ENCODE peak calls at places on chromosomes 6 and 20, in five cellular contexts. O, I, B, D and R are unnamed samples.

GRCh38 chr6:100283288-100283687 is 181.4 kb downstream of the SIM1 start:
- DNase-seq in O (peak; percentile 78), I (no peak), B (no peak), D (no peak), R (no peak)

GRCh38 chr6:4647414-4648365 is 128.5 kb upstream of the CDYL start:
- DNase-seq in O (peak; percentile 63), I (peak; percentile 10), B (no peak), D (peak; percentile 84), R (peak; percentile 66)

GRCh38 chr20:11350126-11351005 is 567.3 kb upstream of the BTBD3 start:
- DNase-seq in O (peak; percentile 32), I (no peak), B (no peak), D (no peak), R (no peak)

GRCh38 chr20:840858-841567 is 7.5 kb downstream of the FAM110A start:
- DNase-seq in O (no peak), I (no peak), B (no peak), D (no peak), R (no peak)

GRCh38 chr20:50009521-50010454 is 27.0 kb downstream of the SNAI1 start:
- DNase-seq in O (no peak), I (no peak), B (no peak), D (no peak), R (no peak)

GRCh38 chr20:50590348-50590664 is 80.1 kb downstream of the PTPN1 start:
- DNase-seq in O (no peak), I (no peak), B (no peak), D (no peak), R (no peak)

GRCh38 chr6:145756170-145756662 is 20.9 kb upstream of the EPM2A start:
- DNase-seq in O (peak; percentile 93), I (no peak), B (no peak), D (peak; percentile 73), R (no peak)

GRCh38 chr20:50559149-50559548 is 49.0 kb downstream of the PTPN1 start:
- DNase-seq in O (no peak), I (no peak), B (no peak), D (no peak), R (no peak)

GRCh38 chr6:145838305-145838704 is 23.7 kb upstream of the FBXO30 start:
- DNase-seq in O (no peak), I (no peak), B (no peak), D (no peak), R (no peak)

GRCh38 chr6:153816306-153816845 is 222.7 kb upstream of the OPRM1 start:
- DNase-seq in O (no peak), I (no peak), B (no peak), D (no peak), R (no peak)

GRCh38 chr6:46638650-46639049 is 14.0 kb downstream of the CYP39A1 start:
- DNase-seq in O (no peak), I (no peak), B (no peak), D (no peak), R (no peak)

GRCh38 chr20:59822291-59823029 is 111.0 kb downstream of the SYCP2 start:
- DNase-seq in O (no peak), I (no peak), B (no peak), D (no peak), R (no peak)

GRCh38 chr6:63573899-63574553 is 1.7 kb downstream of the LOC128125822 start:
- DNase-seq in O (peak; percentile 71), I (peak; percentile 6), B (peak; percentile 32), D (peak; percentile 81), R (no peak)

GRCh38 chr6:137856138-137856898 is 10.7 kb upstream of the TNFAIP3 start:
- DNase-seq in O (no peak), I (no peak), B (no peak), D (no peak), R (no peak)

GRCh38 chr20:30985386-30985785 is 272.1 kb upstream of the DEFB115 start:
- DNase-seq in O (no peak), I (no peak), B (no peak), D (no peak), R (no peak)

GRCh38 chr6:118580585-118581419 is 32.7 kb downstream of the PLN start:
- DNase-seq in O (peak; percentile 74), I (no peak), B (peak; percentile 12), D (peak; percentile 72), R (peak; percentile 67)